ENCODE peak calls at places on chromosomes 12 and 14, in ten cellular contexts. One of them, this sample, is unnamed.
A peak's percentile ranks its signal among the peaks of the same experiment; 100 is the strongest.

GRCh38 chr12:19220205-19220604 is 90.7 kb downstream of the PLEKHA5 start:
- DNase-seq in astrocyte of the cerebellum: peak; percentile 72
- DNase-seq in left lung: no peak
- DNase-seq in GM10248: no peak
- DNase-seq in colonic mucosa: no peak
- DNase-seq in omental fat pad: no peak
- DNase-seq in gastrocnemius medialis: no peak
- DNase-seq in left ventricle myocardium inferior: no peak
- DNase-seq in astrocyte of the spinal cord: peak; percentile 85
- DNase-seq in fibroblast of lung: peak; percentile 92
- DNase-seq in this sample: no peak

GRCh38 chr12:132214906-132215643 is 70.8 kb downstream of the NOC4L start:
- DNase-seq in omental fat pad: no peak
- DNase-seq in colonic mucosa: no peak
- DNase-seq in astrocyte of the cerebellum: no peak
- DNase-seq in fibroblast of lung: no peak
- DNase-seq in gastrocnemius medialis: no peak
- DNase-seq in left ventricle myocardium inferior: no peak
- DNase-seq in GM10248: no peak
- DNase-seq in astrocyte of the spinal cord: no peak
- DNase-seq in left lung: peak; percentile 69
- DNase-seq in this sample: no peak

GRCh38 chr14:101563352-101563653 is 2.0 kb downstream of the DIO3 start:
- DNase-seq in gastrocnemius medialis: no peak
- DNase-seq in astrocyte of the cerebellum: no peak
- DNase-seq in left lung: no peak
- DNase-seq in fibroblast of lung: no peak
- DNase-seq in left ventricle myocardium inferior: no peak
- DNase-seq in omental fat pad: no peak
- DNase-seq in astrocyte of the spinal cord: no peak
- DNase-seq in GM10248: no peak
- DNase-seq in colonic mucosa: no peak
- DNase-seq in this sample: no peak

GRCh38 chr12:9331218-9331626 is 123.0 kb upstream of the PZP start:
- DNase-seq in left lung: peak; percentile 88
- DNase-seq in astrocyte of the spinal cord: peak; percentile 58
- DNase-seq in omental fat pad: no peak
- DNase-seq in gastrocnemius medialis: no peak
- DNase-seq in fibroblast of lung: peak; percentile 62
- DNase-seq in colonic mucosa: peak; percentile 74
- DNase-seq in GM10248: peak; percentile 67
- DNase-seq in astrocyte of the cerebellum: peak; percentile 28
- DNase-seq in left ventricle myocardium inferior: peak; percentile 62
- DNase-seq in this sample: peak; percentile 79

GRCh38 chr14:25518347-25518746 is 468.4 kb upstream of the STXBP6 start:
- DNase-seq in left lung: no peak
- DNase-seq in colonic mucosa: no peak
- DNase-seq in gastrocnemius medialis: no peak
- DNase-seq in left ventricle myocardium inferior: no peak
- DNase-seq in fibroblast of lung: no peak
- DNase-seq in GM10248: no peak
- DNase-seq in astrocyte of the cerebellum: no peak
- DNase-seq in omental fat pad: no peak
- DNase-seq in astrocyte of the spinal cord: no peak
- DNase-seq in this sample: no peak

GRCh38 chr12:49059385-49060232 is 985 bp downstream of the KMT2D start:
- DNase-seq in gastrocnemius medialis: no peak
- DNase-seq in astrocyte of the spinal cord: no peak
- DNase-seq in omental fat pad: no peak
- DNase-seq in GM10248: no peak
- DNase-seq in colonic mucosa: peak; percentile 43
- DNase-seq in astrocyte of the cerebellum: no peak
- DNase-seq in fibroblast of lung: peak; percentile 15
- DNase-seq in left ventricle myocardium inferior: no peak
- DNase-seq in left lung: peak; percentile 87
- DNase-seq in this sample: no peak

GRCh38 chr14:68468437-68469207 is 324.2 kb downstream of the ZFP36L1 start:
- DNase-seq in omental fat pad: no peak
- DNase-seq in left ventricle myocardium inferior: no peak
- DNase-seq in astrocyte of the spinal cord: peak; percentile 80
- DNase-seq in GM10248: no peak
- DNase-seq in left lung: no peak
- DNase-seq in astrocyte of the cerebellum: no peak
- DNase-seq in gastrocnemius medialis: no peak
- DNase-seq in fibroblast of lung: no peak
- DNase-seq in colonic mucosa: no peak
- DNase-seq in this sample: no peak

GRCh38 chr14:68644101-68644500 is 148.8 kb downstream of the ZFP36L1 start:
- DNase-seq in astrocyte of the spinal cord: no peak
- DNase-seq in astrocyte of the cerebellum: no peak
- DNase-seq in colonic mucosa: no peak
- DNase-seq in gastrocnemius medialis: no peak
- DNase-seq in left lung: no peak
- DNase-seq in GM10248: no peak
- DNase-seq in fibroblast of lung: no peak
- DNase-seq in omental fat pad: no peak
- DNase-seq in left ventricle myocardium inferior: no peak
- DNase-seq in this sample: peak; percentile 40

GRCh38 chr12:22935090-22935489 is 310.1 kb downstream of the ETNK1 start:
- DNase-seq in gastrocnemius medialis: no peak
- DNase-seq in colonic mucosa: no peak
- DNase-seq in astrocyte of the cerebellum: no peak
- DNase-seq in GM10248: no peak
- DNase-seq in astrocyte of the spinal cord: peak; percentile 63
- DNase-seq in omental fat pad: no peak
- DNase-seq in left lung: no peak
- DNase-seq in left ventricle myocardium inferior: peak; percentile 21
- DNase-seq in fibroblast of lung: no peak
- DNase-seq in this sample: no peak
- TF ChIP-seq CTCF in gastrocnemius medialis: no peak
- TF ChIP-seq CTCF in colonic mucosa: no peak
- TF ChIP-seq CTCF in astrocyte of the cerebellum: no peak
- TF ChIP-seq CTCF in GM10248: no peak
- TF ChIP-seq CTCF in astrocyte of the spinal cord: no peak
- TF ChIP-seq CTCF in omental fat pad: no peak
- TF ChIP-seq CTCF in left lung: no peak
- TF ChIP-seq CTCF in left ventricle myocardium inferior: no peak
- TF ChIP-seq CTCF in fibroblast of lung: no peak
- TF ChIP-seq CTCF in this sample: no peak

DNA sequence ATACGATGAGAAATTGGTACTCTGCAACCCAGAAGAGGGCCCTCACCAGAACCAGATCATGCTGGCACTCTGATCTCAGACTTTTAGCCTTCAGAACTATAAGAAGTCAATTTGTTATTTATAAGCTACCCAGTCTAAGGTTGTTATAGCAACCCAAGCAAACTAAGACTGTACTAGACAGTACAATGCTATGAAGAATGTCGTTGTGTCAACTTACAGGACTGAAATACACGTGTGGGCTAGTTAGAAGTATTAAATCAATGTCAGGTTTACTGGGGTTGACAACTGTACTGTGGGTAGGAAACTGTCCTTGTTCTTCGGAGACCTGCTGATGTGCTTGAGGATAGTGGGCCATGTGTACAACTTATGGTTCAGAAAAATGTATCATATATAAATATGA is 19.7 kb downstream of the DUSP16 start:
- DNase-seq in omental fat pad: no peak
- DNase-seq in left lung: no peak
- DNase-seq in fibroblast of lung: no peak
- DNase-seq in left ventricle myocardium inferior: no peak
- DNase-seq in gastrocnemius medialis: no peak
- DNase-seq in astrocyte of the cerebellum: no peak
- DNase-seq in colonic mucosa: no peak
- DNase-seq in GM10248: no peak
- DNase-seq in astrocyte of the spinal cord: no peak
- DNase-seq in this sample: no peak
- TF ChIP-seq CTCF in omental fat pad: no peak
- TF ChIP-seq CTCF in left lung: no peak
- TF ChIP-seq CTCF in fibroblast of lung: no peak
- TF ChIP-seq CTCF in left ventricle myocardium inferior: no peak
- TF ChIP-seq CTCF in gastrocnemius medialis: no peak
- TF ChIP-seq CTCF in astrocyte of the cerebellum: no peak
- TF ChIP-seq CTCF in colonic mucosa: no peak
- TF ChIP-seq CTCF in GM10248: no peak
- TF ChIP-seq CTCF in astrocyte of the spinal cord: no peak
- TF ChIP-seq CTCF in this sample: no peak

GRCh38 chr12:92088802-92089201 is 56.8 kb downstream of the BTG1 start:
- DNase-seq in left ventricle myocardium inferior: no peak
- DNase-seq in omental fat pad: no peak
- DNase-seq in gastrocnemius medialis: no peak
- DNase-seq in astrocyte of the cerebellum: no peak
- DNase-seq in left lung: no peak
- DNase-seq in GM10248: no peak
- DNase-seq in fibroblast of lung: no peak
- DNase-seq in colonic mucosa: no peak
- DNase-seq in astrocyte of the spinal cord: no peak
- DNase-seq in this sample: no peak

GRCh38 chr12:92089559-92089958 is 56.1 kb downstream of the BTG1 start:
- DNase-seq in left lung: no peak
- DNase-seq in gastrocnemius medialis: no peak
- DNase-seq in astrocyte of the cerebellum: no peak
- DNase-seq in GM10248: no peak
- DNase-seq in astrocyte of the spinal cord: peak; percentile 40
- DNase-seq in omental fat pad: no peak
- DNase-seq in left ventricle myocardium inferior: no peak
- DNase-seq in fibroblast of lung: peak; percentile 34
- DNase-seq in colonic mucosa: no peak
- DNase-seq in this sample: no peak

GRCh38 chr12:92098594-92099370 is 46.9 kb downstream of the BTG1 start:
- DNase-seq in GM10248: no peak
- DNase-seq in omental fat pad: no peak
- DNase-seq in left lung: no peak
- DNase-seq in gastrocnemius medialis: no peak
- DNase-seq in astrocyte of the cerebellum: no peak
- DNase-seq in astrocyte of the spinal cord: no peak
- DNase-seq in colonic mucosa: no peak
- DNase-seq in fibroblast of lung: no peak
- DNase-seq in left ventricle myocardium inferior: no peak
- DNase-seq in this sample: no peak

GRCh38 chr12:92096346-92097136 is 49.1 kb downstream of the BTG1 start:
- DNase-seq in left lung: no peak
- DNase-seq in left ventricle myocardium inferior: no peak
- DNase-seq in gastrocnemius medialis: no peak
- DNase-seq in fibroblast of lung: peak; percentile 68
- DNase-seq in astrocyte of the cerebellum: no peak
- DNase-seq in omental fat pad: no peak
- DNase-seq in GM10248: no peak
- DNase-seq in colonic mucosa: no peak
- DNase-seq in astrocyte of the spinal cord: peak; percentile 76
- DNase-seq in this sample: no peak

DNA sequence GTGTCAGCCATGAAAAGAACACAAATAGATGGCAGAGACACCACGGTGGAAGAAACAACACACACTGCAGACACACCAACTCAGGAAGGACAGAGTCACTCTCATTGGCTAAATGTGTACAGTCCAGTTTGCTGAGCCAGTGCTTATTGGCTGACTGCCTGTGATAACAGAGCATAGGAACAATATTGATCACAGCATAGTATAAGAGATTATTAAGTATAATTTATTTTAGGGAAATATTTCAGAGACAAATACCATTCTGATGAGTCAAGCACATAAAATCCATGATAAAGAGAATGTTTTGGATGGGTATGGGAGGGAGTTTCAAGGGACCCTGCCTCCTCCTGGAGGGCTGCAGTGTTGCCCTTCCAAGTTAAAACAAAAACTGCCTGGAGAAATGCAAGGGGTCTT is 50.9 kb downstream of the BTG1 start:
- DNase-seq in colonic mucosa: no peak
- DNase-seq in fibroblast of lung: peak; percentile 32
- DNase-seq in GM10248: no peak
- DNase-seq in omental fat pad: no peak
- DNase-seq in astrocyte of the spinal cord: peak; percentile 45
- DNase-seq in left lung: no peak
- DNase-seq in astrocyte of the cerebellum: no peak
- DNase-seq in gastrocnemius medialis: no peak
- DNase-seq in left ventricle myocardium inferior: no peak
- DNase-seq in this sample: no peak
- TF ChIP-seq CTCF in colonic mucosa: no peak
- TF ChIP-seq CTCF in fibroblast of lung: no peak
- TF ChIP-seq CTCF in GM10248: no peak
- TF ChIP-seq CTCF in omental fat pad: no peak
- TF ChIP-seq CTCF in astrocyte of the spinal cord: peak; percentile 23
- TF ChIP-seq CTCF in left lung: no peak
- TF ChIP-seq CTCF in astrocyte of the cerebellum: peak; percentile 12
- TF ChIP-seq CTCF in gastrocnemius medialis: no peak
- TF ChIP-seq CTCF in left ventricle myocardium inferior: no peak
- TF ChIP-seq CTCF in this sample: no peak

GRCh38 chr12:111275308-111275707 is 93.6 kb downstream of the PHETA1 start:
- DNase-seq in fibroblast of lung: no peak
- DNase-seq in astrocyte of the spinal cord: no peak
- DNase-seq in colonic mucosa: no peak
- DNase-seq in gastrocnemius medialis: no peak
- DNase-seq in GM10248: no peak
- DNase-seq in omental fat pad: no peak
- DNase-seq in astrocyte of the cerebellum: no peak
- DNase-seq in left ventricle myocardium inferior: no peak
- DNase-seq in left lung: no peak
- DNase-seq in this sample: no peak

GRCh38 chr12:111271674-111272418 is 97.0 kb downstream of the PHETA1 start:
- DNase-seq in omental fat pad: no peak
- DNase-seq in fibroblast of lung: no peak
- DNase-seq in astrocyte of the cerebellum: no peak
- DNase-seq in astrocyte of the spinal cord: no peak
- DNase-seq in gastrocnemius medialis: no peak
- DNase-seq in left ventricle myocardium inferior: no peak
- DNase-seq in left lung: no peak
- DNase-seq in colonic mucosa: no peak
- DNase-seq in GM10248: no peak
- DNase-seq in this sample: no peak

GRCh38 chr12:111276189-111276588 is 92.7 kb downstream of the PHETA1 start:
- DNase-seq in colonic mucosa: no peak
- DNase-seq in GM10248: no peak
- DNase-seq in left lung: no peak
- DNase-seq in omental fat pad: no peak
- DNase-seq in astrocyte of the cerebellum: no peak
- DNase-seq in gastrocnemius medialis: no peak
- DNase-seq in left ventricle myocardium inferior: no peak
- DNase-seq in astrocyte of the spinal cord: no peak
- DNase-seq in fibroblast of lung: peak; percentile 6
- DNase-seq in this sample: no peak

GRCh38 chr12:111277570-111277969 is 91.3 kb downstream of the PHETA1 start:
- DNase-seq in left ventricle myocardium inferior: no peak
- DNase-seq in GM10248: no peak
- DNase-seq in astrocyte of the cerebellum: no peak
- DNase-seq in astrocyte of the spinal cord: no peak
- DNase-seq in gastrocnemius medialis: no peak
- DNase-seq in left lung: no peak
- DNase-seq in fibroblast of lung: no peak
- DNase-seq in omental fat pad: no peak
- DNase-seq in colonic mucosa: no peak
- DNase-seq in this sample: no peak

DNA sequence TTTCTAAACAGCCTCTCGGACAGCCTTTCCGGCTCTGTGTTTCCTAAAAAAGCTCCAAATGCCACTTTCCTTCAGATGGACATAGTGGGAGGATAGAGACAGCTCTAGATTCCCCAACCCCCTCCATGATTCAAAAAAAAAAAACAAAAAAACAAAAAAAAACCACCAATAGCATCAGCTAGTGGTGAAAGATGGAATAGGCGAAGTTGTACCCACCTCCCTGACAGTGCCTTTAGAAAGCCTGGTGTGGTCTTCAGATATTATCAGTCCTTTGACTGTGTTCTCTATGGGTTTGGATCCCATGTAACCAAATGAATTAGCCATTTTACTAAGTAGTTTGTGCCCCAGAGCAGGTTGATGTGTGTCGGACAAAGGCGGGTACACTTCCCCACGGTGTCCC is 94.1 kb downstream of the PHETA1 start:
- DNase-seq in colonic mucosa: no peak
- DNase-seq in astrocyte of the cerebellum: no peak
- DNase-seq in astrocyte of the spinal cord: no peak
- DNase-seq in left ventricle myocardium inferior: no peak
- DNase-seq in left lung: no peak
- DNase-seq in omental fat pad: no peak
- DNase-seq in gastrocnemius medialis: no peak
- DNase-seq in fibroblast of lung: no peak
- DNase-seq in GM10248: no peak
- DNase-seq in this sample: no peak
- TF ChIP-seq CTCF in colonic mucosa: no peak
- TF ChIP-seq CTCF in astrocyte of the cerebellum: peak; percentile 52
- TF ChIP-seq CTCF in astrocyte of the spinal cord: peak; percentile 43
- TF ChIP-seq CTCF in left ventricle myocardium inferior: peak; percentile 24
- TF ChIP-seq CTCF in left lung: peak; percentile 15
- TF ChIP-seq CTCF in omental fat pad: no peak
- TF ChIP-seq CTCF in gastrocnemius medialis: no peak
- TF ChIP-seq CTCF in fibroblast of lung: peak; percentile 52
- TF ChIP-seq CTCF in GM10248: no peak
- TF ChIP-seq CTCF in this sample: peak; percentile 70